ENCODE peak calls at places on chromosomes 6 and 20, in five cellular contexts. One of them, this sample, is unnamed.

GRCh38 chr6:6968357-6968730 is 139.4 kb upstream of the RREB1 start:
- DNase-seq in cardiac muscle cell: no peak
- DNase-seq in glutamatergic neuron: no peak
- DNase-seq in left ventricle myocardium inferior: no peak
- DNase-seq in breast epithelium: no peak
- DNase-seq in this sample: no peak

GRCh38 chr6:45123023-45123422 is 205.1 kb upstream of the RUNX2 start:
- DNase-seq in cardiac muscle cell: no peak
- DNase-seq in left ventricle myocardium inferior: no peak
- DNase-seq in glutamatergic neuron: no peak
- DNase-seq in breast epithelium: no peak
- DNase-seq in this sample: no peak

GRCh38 chr20:63089051-63089907 is 82.5 kb upstream of the BHLHE23 start:
- DNase-seq in cardiac muscle cell: no peak
- DNase-seq in breast epithelium: no peak
- DNase-seq in left ventricle myocardium inferior: peak
- DNase-seq in glutamatergic neuron: peak
- DNase-seq in this sample: no peak

GRCh38 chr6:89643411-89643810 is 4.9 kb upstream of the LYRM2 start:
- DNase-seq in cardiac muscle cell: no peak
- DNase-seq in breast epithelium: no peak
- DNase-seq in glutamatergic neuron: no peak
- DNase-seq in left ventricle myocardium inferior: no peak
- DNase-seq in this sample: no peak

GRCh38 chr6:13411484-13411883 is 75.9 kb downstream of the GFOD1 start:
- DNase-seq in glutamatergic neuron: no peak
- DNase-seq in breast epithelium: no peak
- DNase-seq in cardiac muscle cell: no peak
- DNase-seq in left ventricle myocardium inferior: no peak
- DNase-seq in this sample: no peak

GRCh38 chr6:44662461-44663121 is 275.1 kb downstream of the CDC5L start:
- DNase-seq in glutamatergic neuron: no peak
- DNase-seq in left ventricle myocardium inferior: no peak
- DNase-seq in cardiac muscle cell: no peak
- DNase-seq in breast epithelium: peak
- DNase-seq in this sample: no peak

GRCh38 chr6:137823826-137824501 is 43.1 kb upstream of the TNFAIP3 start:
- DNase-seq in breast epithelium: peak
- DNase-seq in glutamatergic neuron: peak
- DNase-seq in left ventricle myocardium inferior: peak
- DNase-seq in cardiac muscle cell: peak
- DNase-seq in this sample: no peak

GRCh38 chr20:47789081-47789998 is 4.1 kb upstream of the SULF2 start:
- DNase-seq in left ventricle myocardium inferior: no peak
- DNase-seq in cardiac muscle cell: no peak
- DNase-seq in breast epithelium: no peak
- DNase-seq in glutamatergic neuron: no peak
- DNase-seq in this sample: no peak

GRCh38 chr20:50053790-50054547 is 59.0 kb downstream of the UBE2V1 start:
- DNase-seq in left ventricle myocardium inferior: no peak
- DNase-seq in cardiac muscle cell: no peak
- DNase-seq in glutamatergic neuron: no peak
- DNase-seq in breast epithelium: no peak
- DNase-seq in this sample: no peak

GRCh38 chr6:31878222-31878621 is 575 bp downstream of the SLC44A4 start:
- DNase-seq in glutamatergic neuron: no peak
- DNase-seq in left ventricle myocardium inferior: no peak
- DNase-seq in breast epithelium: no peak
- DNase-seq in cardiac muscle cell: no peak
- DNase-seq in this sample: no peak

GRCh38 chr6:35183935-35184334 is 29.8 kb upstream of the SCUBE3 start:
- DNase-seq in left ventricle myocardium inferior: no peak
- DNase-seq in cardiac muscle cell: no peak
- DNase-seq in breast epithelium: no peak
- DNase-seq in glutamatergic neuron: no peak
- DNase-seq in this sample: no peak

GRCh38 chr6:158507174-158507573 is 52.7 kb upstream of the TMEM181 start:
- DNase-seq in breast epithelium: no peak
- DNase-seq in left ventricle myocardium inferior: no peak
- DNase-seq in glutamatergic neuron: no peak
- DNase-seq in cardiac muscle cell: no peak
- DNase-seq in this sample: no peak

GRCh38 chr6:158505194-158505593 is 54.7 kb upstream of the TMEM181 start:
- DNase-seq in cardiac muscle cell: no peak
- DNase-seq in left ventricle myocardium inferior: no peak
- DNase-seq in breast epithelium: no peak
- DNase-seq in glutamatergic neuron: no peak
- DNase-seq in this sample: no peak

GRCh38 chr6:158508450-158508849 is 51.4 kb upstream of the TMEM181 start:
- DNase-seq in breast epithelium: no peak
- DNase-seq in left ventricle myocardium inferior: no peak
- DNase-seq in cardiac muscle cell: no peak
- DNase-seq in glutamatergic neuron: no peak
- DNase-seq in this sample: no peak

GRCh38 chr6:158503846-158504245 is 56.0 kb upstream of the TMEM181 start:
- DNase-seq in breast epithelium: no peak
- DNase-seq in glutamatergic neuron: no peak
- DNase-seq in cardiac muscle cell: no peak
- DNase-seq in left ventricle myocardium inferior: no peak
- DNase-seq in this sample: no peak

DNA sequence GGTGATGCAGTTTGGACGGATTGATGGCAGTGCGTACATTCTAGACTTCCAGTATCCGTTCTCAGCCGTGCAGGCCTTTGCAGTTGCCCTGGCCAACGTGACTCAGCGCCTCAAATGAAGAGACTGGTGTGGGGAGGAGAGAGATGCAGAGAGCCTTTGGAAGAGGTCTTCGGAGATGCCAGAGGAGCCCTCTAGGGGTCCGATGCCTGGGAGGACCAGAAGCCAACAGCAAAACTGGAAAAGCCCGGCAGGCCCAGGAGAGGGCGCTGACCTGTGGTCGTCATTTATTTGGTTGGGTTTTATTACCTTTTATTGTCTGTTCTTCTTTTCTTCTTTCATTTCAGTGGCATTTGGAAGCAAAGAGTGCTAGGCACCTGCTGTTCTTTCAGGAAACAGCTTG is 53.3 kb upstream of the TMEM181 start:
- DNase-seq in cardiac muscle cell: peak
- DNase-seq in glutamatergic neuron: peak
- DNase-seq in left ventricle myocardium inferior: no peak
- DNase-seq in breast epithelium: no peak
- DNase-seq in this sample: no peak
- TF ChIP-seq CTCF in cardiac muscle cell: peak
- TF ChIP-seq CTCF in glutamatergic neuron: peak
- TF ChIP-seq CTCF in left ventricle myocardium inferior: no peak
- TF ChIP-seq CTCF in breast epithelium: no peak
- TF ChIP-seq CTCF in this sample: no peak

DNA sequence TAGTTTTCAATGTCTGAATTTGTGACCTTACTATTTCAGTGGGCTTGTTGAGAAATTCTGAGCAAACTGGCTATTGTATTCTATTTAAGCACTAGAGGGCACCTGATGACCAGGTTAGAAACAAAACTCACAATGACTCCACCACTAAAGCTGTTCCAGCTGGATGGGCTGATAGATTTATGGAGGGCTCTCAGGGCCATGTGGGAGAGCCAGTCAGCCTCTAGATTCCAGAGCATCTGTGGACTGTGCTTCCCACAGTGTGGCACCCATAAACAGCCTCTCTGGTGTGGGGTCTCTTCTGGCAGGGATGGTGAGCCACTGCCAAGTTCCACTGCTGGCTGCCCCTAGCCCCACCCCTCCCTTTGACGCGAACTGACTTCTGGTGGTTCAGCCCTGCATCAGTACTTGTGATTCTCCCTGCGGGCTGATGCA is 29.2 kb downstream of the C6orf58 start:
- DNase-seq in glutamatergic neuron: peak
- DNase-seq in cardiac muscle cell: peak
- DNase-seq in breast epithelium: no peak
- DNase-seq in left ventricle myocardium inferior: no peak
- DNase-seq in this sample: no peak
- TF ChIP-seq CTCF in glutamatergic neuron: peak
- TF ChIP-seq CTCF in cardiac muscle cell: peak
- TF ChIP-seq CTCF in breast epithelium: no peak
- TF ChIP-seq CTCF in left ventricle myocardium inferior: peak
- TF ChIP-seq CTCF in this sample: no peak

GRCh38 chr20:59221881-59222238 is 58.2 kb downstream of the ZNF831 start:
- DNase-seq in glutamatergic neuron: no peak
- DNase-seq in left ventricle myocardium inferior: no peak
- DNase-seq in breast epithelium: no peak
- DNase-seq in cardiac muscle cell: no peak
- DNase-seq in this sample: no peak

GRCh38 chr20:59219206-59219605 is 55.6 kb downstream of the ZNF831 start:
- DNase-seq in left ventricle myocardium inferior: no peak
- DNase-seq in breast epithelium: no peak
- DNase-seq in glutamatergic neuron: no peak
- DNase-seq in cardiac muscle cell: no peak
- DNase-seq in this sample: no peak

GRCh38 chr20:59222239-59222981 is 58.8 kb downstream of the ZNF831 start:
- DNase-seq in breast epithelium: peak
- DNase-seq in cardiac muscle cell: peak
- DNase-seq in left ventricle myocardium inferior: peak
- DNase-seq in glutamatergic neuron: peak
- DNase-seq in this sample: peak

GRCh38 chr20:59221049-59221748 is 57.6 kb downstream of the ZNF831 start:
- DNase-seq in breast epithelium: no peak
- DNase-seq in glutamatergic neuron: no peak
- DNase-seq in cardiac muscle cell: no peak
- DNase-seq in left ventricle myocardium inferior: peak
- DNase-seq in this sample: no peak

DNA sequence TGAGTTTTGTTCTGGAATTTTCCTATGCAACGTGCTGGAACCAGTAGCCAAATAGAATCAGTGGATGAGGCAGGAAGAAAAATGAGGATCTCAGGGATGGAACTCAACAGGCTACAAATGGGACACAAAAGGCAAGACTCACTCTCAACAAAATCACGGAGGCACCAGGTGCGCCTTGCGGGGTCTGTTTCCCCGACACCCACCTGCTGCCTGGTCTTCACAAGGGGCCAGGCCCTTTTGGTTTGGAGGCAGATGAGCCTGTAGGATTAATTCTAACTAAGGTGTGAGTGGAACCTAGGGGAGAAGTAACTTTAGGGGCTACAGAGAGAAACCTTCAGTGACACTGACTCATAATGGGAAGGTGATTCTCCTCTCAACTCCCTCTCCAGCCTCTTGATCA is 56.5 kb downstream of the ZNF831 start:
- DNase-seq in breast epithelium: no peak
- DNase-seq in left ventricle myocardium inferior: no peak
- DNase-seq in cardiac muscle cell: no peak
- DNase-seq in glutamatergic neuron: no peak
- DNase-seq in this sample: no peak
- TF ChIP-seq CTCF in breast epithelium: no peak
- TF ChIP-seq CTCF in left ventricle myocardium inferior: no peak
- TF ChIP-seq CTCF in cardiac muscle cell: no peak
- TF ChIP-seq CTCF in glutamatergic neuron: no peak
- TF ChIP-seq CTCF in this sample: no peak

DNA sequence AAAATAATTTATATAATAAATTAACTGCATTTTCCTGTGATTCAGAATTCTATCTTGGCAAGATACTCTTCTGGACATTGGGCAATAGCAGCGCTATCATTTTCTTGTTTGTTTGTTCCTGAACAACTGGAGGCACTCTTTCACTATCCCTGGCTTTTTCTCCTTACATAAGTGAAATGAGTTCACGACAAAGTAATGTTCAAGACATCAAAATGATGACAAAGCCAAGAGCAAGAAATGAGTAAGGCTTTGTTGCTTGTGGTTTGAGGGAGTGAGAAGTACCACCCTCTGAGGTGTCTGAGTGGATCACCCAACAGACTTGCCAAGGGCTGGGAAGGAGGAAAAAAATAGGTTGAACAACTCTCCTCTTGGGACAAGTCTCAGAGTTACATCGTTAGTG is 466.6 kb upstream of the JAG1 start:
- DNase-seq in cardiac muscle cell: no peak
- DNase-seq in breast epithelium: no peak
- DNase-seq in glutamatergic neuron: no peak
- DNase-seq in left ventricle myocardium inferior: no peak
- DNase-seq in this sample: no peak
- TF ChIP-seq CTCF in cardiac muscle cell: no peak
- TF ChIP-seq CTCF in breast epithelium: no peak
- TF ChIP-seq CTCF in glutamatergic neuron: no peak
- TF ChIP-seq CTCF in left ventricle myocardium inferior: no peak
- TF ChIP-seq CTCF in this sample: no peak

This sample was measured in activated B cell treated with CpG ODN at 0.5 μM for 24 hours.